ENCODE peak calls at places on chromosomes 4 and X, in seven cellular contexts. G is mammary epithelial cell, K is stomach, S is upper lobe of right lung, C is lower lobe of right lung, B is coronary artery, A is SK-N-SH. O is an unnamed sample.

GRCh38 chr4:153205028-153205648 is 895 bp downstream of the TRIM2 start:
- DNase-seq in G (no peak), K (peak; percentile 47), S (no peak), C (no peak), B (no peak), A (no peak), O (no peak)

GRCh38 chr4:166282081-166282770 is 409.2 kb downstream of the TLL1 start:
- DNase-seq in G (peak; percentile 17), K (no peak), S (no peak), C (no peak), B (no peak), A (no peak), O (no peak)

GRCh38 chr4:66911898-66912297 is 633.4 kb downstream of the CENPC start:
- DNase-seq in G (peak; percentile 60), K (no peak), S (no peak), C (no peak), B (no peak), A (no peak), O (no peak)

GRCh38 chr4:12146349-12146748 is 717.7 kb upstream of the HS3ST1 start:
- DNase-seq in G (no peak), K (no peak), S (no peak), C (no peak), B (no peak), A (no peak), O (no peak)

GRCh38 chrX:139930923-139931645 is 1.8 kb downstream of the ATP11C start:
- DNase-seq in G (peak; percentile 23), K (no peak), S (peak; percentile 55), C (peak; percentile 37), B (no peak), A (peak; percentile 42), O (no peak)

GRCh38 chr4:188107931-188108843 is 1.2 kb downstream of the TRIML2 start:
- DNase-seq in G (peak; percentile 87), K (no peak), S (no peak), C (no peak), B (no peak), A (no peak), O (no peak)

GRCh38 chr4:141240671-141241070 is 20.0 kb downstream of the ZNF330 start:
- DNase-seq in G (no peak), K (no peak), S (no peak), C (no peak), B (no peak), A (no peak), O (no peak)

GRCh38 chrX:138745215-138745614 is 33.7 kb upstream of the FGF13 start:
- DNase-seq in G (peak; percentile 36), K (no peak), S (no peak), C (no peak), B (no peak), A (peak; percentile 14), O (peak; percentile 25)

GRCh38 chrX:1450381-1451161 is 2.1 kb downstream of the ASMTL start:
- DNase-seq in G (no peak), K (no peak), S (peak; percentile 38), C (no peak), B (peak; percentile 73), A (no peak), O (peak; percentile 7)

GRCh38 chr4:41466249-41466648 is 71.7 kb upstream of the LIMCH1 start:
- DNase-seq in G (no peak), K (no peak), S (no peak), C (no peak), B (no peak), A (peak; percentile 38), O (no peak)

GRCh38 chrX:45767021-45767491 is 566.4 kb upstream of the DIPK2B start:
- DNase-seq in G (peak; percentile 75), K (no peak), S (no peak), C (no peak), B (no peak), A (no peak), O (no peak)
- H3K4me3 ChIP-seq in G (peak overlapping the region; percentile 98), K (peak overlapping the region; percentile 0), S (peak overlapping the region; percentile 57), C (peak overlapping the region; percentile 57), B (peak overlapping the region; percentile 63), A (peak overlapping the region; percentile 69), O (no peak overlapping the region)

GRCh38 chr4:98508825-98509539 is 149.4 kb downstream of the TSPAN5 start:
- DNase-seq in G (no peak), K (no peak), S (no peak), C (no peak), B (no peak), A (no peak), O (peak; percentile 40)

GRCh38 chr4:98505991-98506390 is 152.4 kb downstream of the TSPAN5 start:
- DNase-seq in G (no peak), K (no peak), S (no peak), C (no peak), B (no peak), A (no peak), O (no peak)

GRCh38 chr4:98507299-98507698 is 151.1 kb downstream of the TSPAN5 start:
- DNase-seq in G (no peak), K (no peak), S (no peak), C (no peak), B (no peak), A (no peak), O (no peak)

GRCh38 chr4:98508248-98508647 is 150.2 kb downstream of the TSPAN5 start:
- DNase-seq in G (no peak), K (no peak), S (no peak), C (no peak), B (no peak), A (no peak), O (no peak)

GRCh38 chr4:98506462-98507132 is 151.8 kb downstream of the TSPAN5 start:
- DNase-seq in G (no peak), K (no peak), S (no peak), C (no peak), B (no peak), A (peak; percentile 20), O (peak; percentile 72)
- TF ChIP-seq CTCF in G (no peak), K (no peak), S (no peak), C (no peak), B (no peak), A (peak; percentile 42), O (peak; percentile 58)

GRCh38 chr4:2763511-2763967 is 7.4 kb upstream of the TNIP2 start:
- DNase-seq in G (no peak), K (no peak), S (no peak), C (peak; percentile 50), B (no peak), A (peak; percentile 22), O (no peak)

GRCh38 chr4:2762048-2762447 is 5.9 kb upstream of the TNIP2 start:
- DNase-seq in G (no peak), K (no peak), S (no peak), C (no peak), B (no peak), A (no peak), O (no peak)

GRCh38 chr4:2757426-2757825 is 1.3 kb upstream of the TNIP2 start:
- DNase-seq in G (no peak), K (no peak), S (no peak), C (peak; percentile 44), B (no peak), A (peak; percentile 25), O (no peak)

GRCh38 chr4:2756691-2757350 is 685 bp upstream of the TNIP2 start:
- DNase-seq in G (no peak), K (no peak), S (no peak), C (peak; percentile 44), B (no peak), A (no peak), O (no peak)

DNA sequence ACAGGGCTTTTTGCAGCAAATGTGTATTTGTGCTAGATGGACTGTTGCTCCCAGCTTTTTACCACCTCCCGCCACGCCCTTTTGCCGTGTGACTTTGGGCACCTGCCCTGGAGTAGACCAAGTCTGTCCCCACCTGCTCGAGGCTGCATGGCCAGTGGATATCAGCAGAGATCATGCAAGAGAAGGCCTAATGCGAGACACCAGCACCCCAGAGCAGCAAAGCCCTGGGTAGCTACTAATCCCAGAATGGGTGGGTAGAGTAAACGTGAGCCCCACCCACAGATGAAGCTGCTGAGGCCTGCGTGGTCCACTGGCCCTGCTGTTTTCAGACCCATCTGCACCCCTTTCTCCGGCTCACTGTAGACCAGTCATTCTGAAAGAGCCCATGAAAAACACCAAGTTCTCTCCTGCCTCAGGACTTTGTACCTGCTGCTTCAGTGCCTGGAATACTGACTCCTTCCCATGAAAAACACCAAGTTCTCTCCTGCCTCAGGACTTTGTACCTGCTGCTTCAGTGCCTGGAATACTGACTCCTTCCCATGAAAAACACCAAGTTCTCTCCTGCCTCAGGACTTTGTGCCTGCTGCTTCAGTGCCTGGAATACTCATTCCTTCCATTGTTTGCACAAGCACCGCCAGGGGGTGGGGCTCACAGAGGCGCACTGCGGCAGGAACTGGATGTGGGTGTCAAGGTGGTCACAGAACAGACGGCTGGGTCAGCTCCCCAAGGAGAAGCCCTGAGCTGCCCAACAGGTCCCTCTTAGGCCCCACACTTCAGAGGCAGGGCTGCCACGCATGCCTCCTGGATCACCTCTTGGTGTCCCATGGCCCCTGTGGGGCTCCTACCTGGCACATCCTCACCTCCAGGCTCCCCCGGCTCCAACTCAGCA is 5.1 kb upstream of the TNIP2 start:
- DNase-seq in G (no peak), K (peak; percentile 90), S (peak; percentile 78), C (peak; percentile 61), B (peak; percentile 70), A (peak; percentile 18), O (no peak)
- H3K27ac ChIP-seq in G (no peak overlapping the region), K (peak overlapping the region; percentile 88), S (no peak overlapping the region), C (no peak overlapping the region), B (no peak overlapping the region), A (no peak overlapping the region), O (no peak overlapping the region)

GRCh38 chr4:18858229-18858922 is 836.8 kb upstream of the LCORL start:
- DNase-seq in G (no peak), K (no peak), S (no peak), C (no peak), B (no peak), A (no peak), O (peak; percentile 74)

GRCh38 chr4:18860836-18861530 is 839.4 kb upstream of the LCORL start:
- DNase-seq in G (no peak), K (no peak), S (no peak), C (no peak), B (no peak), A (no peak), O (no peak)

GRCh38 chr4:18859468-18859867 is 837.9 kb upstream of the LCORL start:
- DNase-seq in G (no peak), K (no peak), S (no peak), C (no peak), B (no peak), A (no peak), O (no peak)
- H3K4me3 ChIP-seq in G (no peak overlapping the region), K (no peak overlapping the region), S (no peak overlapping the region), C (no peak overlapping the region), B (no peak overlapping the region), A (no peak overlapping the region), O (no peak overlapping the region)

GRCh38 chrX:84047339-84047738 is 140.7 kb downstream of the RPS6KA6 start:
- DNase-seq in G (no peak), K (no peak), S (no peak), C (no peak), B (no peak), A (no peak), O (no peak)

GRCh38 chrX:84044051-84044450 is 143.9 kb downstream of the RPS6KA6 start:
- DNase-seq in G (no peak), K (no peak), S (no peak), C (no peak), B (no peak), A (no peak), O (no peak)

GRCh38 chrX:84046403-84046984 is 141.5 kb downstream of the RPS6KA6 start:
- DNase-seq in G (peak; percentile 27), K (peak; percentile 31), S (no peak), C (no peak), B (no peak), A (peak; percentile 30), O (peak; percentile 12)
- TF ChIP-seq CTCF in G (peak; percentile 78), K (peak; percentile 33), S (peak; percentile 58), C (peak; percentile 52), B (peak; percentile 36), A (peak; percentile 90), O (peak; percentile 79)